ENCODE peak calls at places on chromosomes 11 and 22, in nine cellular contexts. Y is coronary artery, R is astrocyte of the spinal cord, O is fibroblast of pulmonary artery, A is brain microvascular endothelial cell, Q is foreskin fibroblast, X is suprapubic skin, T is kidney, C is bronchial epithelial cell. S is an unnamed sample.
A peak's percentile ranks its signal among the peaks of the same experiment; 100 is the strongest.

GRCh38 chr11:118908931-118909618 is 16.7 kb downstream of the BCL9L start:
- DNase-seq in Q (peak; percentile 92), C (no peak), T (peak; percentile 93), R (peak; percentile 95), O (peak; percentile 89), X (peak; percentile 82), Y (peak; percentile 92), A (peak; percentile 72), S (no peak)

GRCh38 chr11:108669711-108670110 is 4.8 kb downstream of the DDX10 start:
- DNase-seq in A (peak; percentile 41), C (no peak), O (no peak), Y (no peak), Q (no peak), R (no peak), X (no peak), T (no peak), S (no peak)

GRCh38 chr11:2774173-2775082 is 74.6 kb upstream of the KCNQ1OT1 start:
- DNase-seq in Q (no peak), T (no peak), X (peak; percentile 57), Y (peak; percentile 63), C (no peak), A (no peak), O (no peak), R (no peak), S (no peak)

GRCh38 chr22:19991645-19992451 is 24.8 kb downstream of the ARVCF start:
- DNase-seq in Q (no peak), O (no peak), T (peak; percentile 66), Y (peak; percentile 89), C (no peak), X (no peak), A (no peak), R (peak; percentile 31), S (no peak)

GRCh38 chr11:6353367-6353987 is 33.2 kb upstream of the CAVIN3 start:
- DNase-seq in O (peak; percentile 53), X (peak; percentile 69), Y (peak; percentile 74), R (peak; percentile 37), C (peak; percentile 74), T (peak; percentile 79), Q (peak; percentile 66), A (peak; percentile 20), S (peak; percentile 11)

GRCh38 chr11:102284008-102284407 is 33.3 kb upstream of the BIRC3 start:
- DNase-seq in R (no peak), Y (no peak), Q (no peak), X (no peak), C (no peak), T (no peak), A (no peak), O (no peak), S (no peak)

GRCh38 chr22:29202231-29203192 is 3.2 kb upstream of the EMID1 start:
- DNase-seq in Y (no peak), X (no peak), Q (no peak), A (peak; percentile 45), C (peak; percentile 24), O (peak; percentile 62), T (peak; percentile 91), R (peak; percentile 91), S (no peak)

GRCh38 chr22:45638834-45639746 is 32.5 kb upstream of the ATXN10 start:
- DNase-seq in Q (peak; percentile 47), C (peak; percentile 83), X (peak; percentile 88), A (peak; percentile 12), T (peak; percentile 90), Y (no peak), O (peak; percentile 66), R (peak; percentile 23), S (no peak)

GRCh38 chr11:60155928-60156327 is 27.0 kb downstream of the MS4A6A start:
- DNase-seq in Q (no peak), O (no peak), A (no peak), X (no peak), Y (no peak), T (no peak), R (no peak), C (no peak), S (no peak)

GRCh38 chr11:66327171-66328035 is 8.8 kb downstream of the RIN1 start:
- DNase-seq in O (peak; percentile 45), X (peak; percentile 73), C (peak; percentile 38), T (peak; percentile 78), Q (peak; percentile 90), A (peak; percentile 75), R (peak; percentile 71), Y (no peak), S (no peak)

GRCh38 chr22:23085351-23085671 is 15.0 kb downstream of the GNAZ start:
- DNase-seq in X (no peak), Q (no peak), T (no peak), Y (no peak), R (no peak), O (no peak), C (no peak), A (no peak), S (no peak)

GRCh38 chr11:95156133-95156731 is 66.6 kb downstream of the ENDOD1 start:
- DNase-seq in O (no peak), X (no peak), T (no peak), R (no peak), A (no peak), C (no peak), Q (no peak), Y (no peak), S (no peak)

DNA sequence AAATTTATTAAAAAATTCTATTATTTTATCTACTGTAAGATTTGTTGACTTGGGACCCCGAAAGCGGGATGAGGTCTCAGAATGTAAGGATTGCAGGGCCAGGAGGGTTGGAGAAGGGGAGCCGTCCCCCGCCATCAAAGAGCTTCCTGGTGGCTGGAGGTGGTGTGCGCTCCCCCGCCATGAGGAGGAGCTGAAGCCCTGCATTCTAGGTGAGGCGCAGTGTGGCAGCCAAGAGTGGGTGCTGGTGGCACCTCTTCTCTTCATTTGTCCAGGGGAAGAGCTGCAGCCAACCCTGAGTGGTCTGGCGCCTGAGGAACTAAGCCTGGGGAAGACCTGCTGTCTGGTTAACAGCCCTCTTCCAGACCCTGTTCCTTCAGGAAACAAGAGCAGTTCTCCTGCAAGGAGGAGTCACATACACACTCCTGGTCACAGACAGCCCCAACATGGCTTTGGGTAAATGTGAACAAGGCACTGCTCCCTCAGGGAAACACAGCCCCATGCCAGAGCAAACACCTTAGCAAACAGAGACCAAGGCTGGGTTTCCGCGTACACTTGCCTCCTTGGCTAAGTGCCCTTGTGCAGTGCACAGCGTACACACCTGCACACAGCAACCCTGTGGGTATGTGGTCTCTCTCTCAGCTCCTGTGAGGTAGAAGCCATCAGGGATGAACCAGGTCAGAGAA is 17.3 kb downstream of the RTN4RL2 start:
- DNase-seq in Q (no peak), X (no peak), C (no peak), R (no peak), O (no peak), Y (no peak), T (no peak), A (no peak), S (peak; percentile 94)
- TF ChIP-seq CTCF in Q (no peak), X (no peak), C (no peak), R (no peak), O (no peak), Y (no peak), T (no peak), A (no peak), S (no peak)

GRCh38 chr22:50704510-50705218 is 32.0 kb downstream of the SHANK3 start:
- DNase-seq in X (peak; percentile 59), Q (no peak), A (no peak), C (no peak), R (no peak), O (no peak), Y (no peak), T (peak; percentile 76), S (no peak)
- H3K4me3 ChIP-seq in X (no peak overlapping the region), Q (no peak overlapping the region), A (no peak overlapping the region), C (no peak overlapping the region), R (peak overlapping the region; percentile 27), O (no peak overlapping the region), Y (no peak overlapping the region), T (no peak overlapping the region), S (no peak overlapping the region)

GRCh38 chr22:37508431-37508963 is 10.7 kb downstream of the CARD10 start:
- DNase-seq in Q (no peak), T (peak; percentile 75), R (no peak), X (no peak), C (no peak), A (no peak), Y (no peak), O (no peak), S (no peak)
- TF ChIP-seq CTCF in Q (no peak), T (no peak), R (no peak), X (no peak), C (no peak), A (peak; percentile 9), Y (no peak), O (no peak), S (no peak)

GRCh38 chr22:35628732-35629131 is 11.6 kb upstream of the MB start:
- DNase-seq in X (no peak), Q (no peak), R (no peak), A (no peak), C (no peak), O (no peak), Y (no peak), T (no peak), S (no peak)

GRCh38 chr22:35624547-35624946 is 7.4 kb upstream of the MB start:
- DNase-seq in C (no peak), T (no peak), A (no peak), O (no peak), Q (no peak), R (no peak), Y (no peak), X (no peak), S (no peak)

GRCh38 chr22:35629406-35630234 is 12.5 kb upstream of the MB start:
- DNase-seq in T (peak; percentile 94), A (peak; percentile 97), C (peak; percentile 96), Y (peak; percentile 94), Q (peak; percentile 98), O (peak; percentile 97), X (peak; percentile 86), R (peak; percentile 98), S (no peak)

GRCh38 chr22:35625763-35626162 is 8.6 kb upstream of the MB start:
- DNase-seq in T (no peak), X (no peak), O (no peak), R (no peak), Q (no peak), A (no peak), C (no peak), Y (no peak), S (no peak)

DNA sequence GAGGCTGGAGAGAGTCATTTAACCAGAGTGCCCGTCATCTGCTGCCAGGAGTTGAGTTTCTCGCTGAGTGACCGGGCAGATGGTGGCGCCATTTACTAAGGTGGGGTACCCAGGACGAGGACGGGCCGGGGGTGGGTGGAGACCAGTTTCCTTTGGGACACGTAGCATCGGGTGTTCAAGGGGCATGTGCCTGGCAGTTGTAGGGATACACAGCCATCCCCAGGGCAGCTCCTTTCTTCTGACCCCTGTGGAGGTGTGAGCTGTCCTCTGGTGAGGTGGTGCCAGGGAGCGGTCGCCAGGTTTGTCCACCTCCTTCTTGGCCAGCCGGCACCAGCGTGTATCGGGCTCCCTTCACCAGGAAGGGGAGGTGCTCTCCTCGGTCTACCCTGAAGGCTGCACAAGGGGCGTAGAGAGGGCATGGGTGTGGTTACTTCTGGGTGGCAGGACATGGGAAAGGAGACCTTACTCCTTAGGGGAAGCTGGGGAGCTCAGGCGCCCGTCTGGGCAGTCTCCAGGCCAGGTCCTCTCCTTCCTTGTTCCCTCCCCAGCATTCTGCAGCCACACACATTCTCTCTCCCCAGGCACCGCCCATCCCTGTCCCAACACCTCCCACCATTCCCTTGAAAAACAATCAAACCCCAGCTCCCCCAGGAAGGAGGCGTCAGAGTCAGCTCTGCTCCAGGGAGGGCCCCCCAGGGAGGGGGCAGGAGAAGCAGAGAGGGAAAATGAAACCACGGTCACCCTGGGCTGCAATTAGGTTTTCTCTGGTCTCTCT is 10.3 kb upstream of the MB start:
- DNase-seq in Y (peak; percentile 88), Q (peak; percentile 93), X (peak; percentile 84), C (peak; percentile 66), T (peak; percentile 92), R (peak; percentile 96), O (peak; percentile 91), A (peak; percentile 85), S (peak; percentile 7)
- H3K4me3 ChIP-seq in Y (peak overlapping the region; percentile 71), Q (peak overlapping the region; percentile 51), X (peak overlapping the region; percentile 53), C (peak overlapping the region; percentile 39), T (peak overlapping the region; percentile 95), R (peak overlapping the region; percentile 51), O (peak overlapping the region; percentile 63), A (peak overlapping the region; percentile 70), S (peak overlapping the region; percentile 9)

S was measured in LNCaP clone FGC.